ENCODE peak calls at places on chromosomes 13 and 19, in seven cellular contexts. S is NB4, Q is pancreas, N is breast epithelium, K is heart right ventricle, Y is tibial nerve, Z is cardiac muscle cell. W is an unnamed sample.

GRCh38 chr19:5154129-5154798 is 185.4 kb downstream of the KDM4B start:
- DNase-seq in Y (no peak), Z (peak), S (peak), Q (peak), N (no peak), K (peak), W (peak)

GRCh38 chr19:29845576-29846176 is 33.9 kb downstream of the CCNE1 start:
- DNase-seq in Z (peak), N (no peak), K (no peak), S (peak), Q (no peak), Y (no peak), W (peak)

GRCh38 chr13:78610381-78610883 is 7.1 kb upstream of the POU4F1 start:
- DNase-seq in Y (no peak), N (no peak), K (no peak), Z (no peak), Q (no peak), S (no peak), W (peak)

GRCh38 chr19:38270587-38271167 is 6.3 kb downstream of the SPINT2 start:
- DNase-seq in Z (no peak), K (no peak), N (no peak), Q (no peak), Y (no peak), S (no peak), W (no peak)

GRCh38 chr13:40052954-40053353 is 397.5 kb downstream of the COG6 start:
- DNase-seq in Z (no peak), N (no peak), Q (no peak), Y (no peak), S (no peak), K (no peak), W (no peak)

GRCh38 chr19:55255618-55256423 is 3.0 kb downstream of the PPP6R1 start:
- DNase-seq in Z (no peak), S (peak), Q (no peak), K (no peak), Y (no peak), N (no peak), W (peak)

GRCh38 chr19:41870401-41870873 is 6.6 kb upstream of the CD79A start:
- DNase-seq in K (no peak), N (no peak), Y (no peak), S (no peak), Z (no peak), Q (no peak), W (peak)

GRCh38 chr13:31166591-31166990 is 4.9 kb upstream of the HSPH1 start:
- DNase-seq in Y (no peak), N (no peak), Q (no peak), Z (no peak), S (no peak), K (no peak), W (peak)

GRCh38 chr13:24076124-24076523 is 84.4 kb upstream of the SPATA13 start:
- DNase-seq in S (no peak), K (no peak), Z (no peak), Y (no peak), Q (no peak), N (no peak), W (no peak)

GRCh38 chr13:27014406-27015359 is 156.9 kb downstream of the USP12 start:
- DNase-seq in K (no peak), S (no peak), Y (no peak), N (no peak), Q (peak), Z (no peak), W (no peak)

GRCh38 chr19:10812902-10813404 is 23.1 kb downstream of the TMED1 start:
- DNase-seq in Z (no peak), Y (peak), N (no peak), K (no peak), S (peak), Q (no peak), W (peak)

GRCh38 chr13:19181021-19181620 is 503 bp downstream of the TUBA3C start:
- DNase-seq in Y (no peak), S (no peak), Q (no peak), K (no peak), Z (no peak), N (peak), W (no peak)

GRCh38 chr19:821976-822773 is 420 bp upstream of the PLPPR3 start:
- DNase-seq in Y (no peak), K (no peak), S (peak), Z (peak), Q (no peak), N (no peak), W (no peak)

GRCh38 chr19:10286803-10287737 is at the start of gene ICAM4:
- DNase-seq in N (no peak), K (peak), Q (no peak), Y (no peak), S (peak), Z (peak), W (no peak)

GRCh38 chr19:1843646-1844394 is 4.5 kb downstream of the REXO1 start:
- DNase-seq in N (no peak), Z (no peak), Q (no peak), K (no peak), Y (no peak), S (no peak), W (no peak)

GRCh38 chr13:29497137-29497654 is 98.3 kb downstream of the SLC7A1 start:
- DNase-seq in N (no peak), K (peak), Q (no peak), Z (peak), S (no peak), Y (no peak), W (peak)

GRCh38 chr13:93413972-93414717 is 187.5 kb downstream of the GPC6 start:
- DNase-seq in Z (no peak), N (no peak), Q (no peak), Y (no peak), S (no peak), K (no peak), W (peak)

GRCh38 chr19:48136547-48136946 is 25.9 kb upstream of the PLA2G4C start:
- DNase-seq in Q (no peak), N (no peak), Z (no peak), Y (no peak), K (no peak), S (no peak), W (no peak)

GRCh38 chr13:49540552-49540951 is 44.8 kb downstream of the PHF11 start:
- DNase-seq in Q (no peak), N (no peak), K (no peak), S (peak), Y (no peak), Z (no peak), W (peak)

GRCh38 chr13:49503951-49504350 is 8.2 kb downstream of the PHF11 start:
- DNase-seq in S (no peak), Y (no peak), N (no peak), Q (no peak), Z (no peak), K (no peak), W (peak)

GRCh38 chr13:46721054-46721453 is 75.9 kb downstream of the ESD start:
- DNase-seq in Z (peak), K (no peak), S (peak), N (no peak), Q (no peak), Y (peak), W (peak)

GRCh38 chr19:5128251-5128931 is 159.5 kb downstream of the KDM4B start:
- DNase-seq in N (no peak), Z (peak), K (peak), Q (peak), Y (peak), S (no peak), W (peak)

GRCh38 chr13:93784191-93784590 is 557.6 kb downstream of the GPC6 start:
- DNase-seq in Z (no peak), S (no peak), Y (no peak), K (no peak), Q (no peak), N (no peak), W (no peak)

GRCh38 chr13:73952683-73953082 is 181.5 kb downstream of the KLF12 start:
- DNase-seq in Q (no peak), N (no peak), S (no peak), K (no peak), Y (no peak), Z (no peak), W (peak)

DNA sequence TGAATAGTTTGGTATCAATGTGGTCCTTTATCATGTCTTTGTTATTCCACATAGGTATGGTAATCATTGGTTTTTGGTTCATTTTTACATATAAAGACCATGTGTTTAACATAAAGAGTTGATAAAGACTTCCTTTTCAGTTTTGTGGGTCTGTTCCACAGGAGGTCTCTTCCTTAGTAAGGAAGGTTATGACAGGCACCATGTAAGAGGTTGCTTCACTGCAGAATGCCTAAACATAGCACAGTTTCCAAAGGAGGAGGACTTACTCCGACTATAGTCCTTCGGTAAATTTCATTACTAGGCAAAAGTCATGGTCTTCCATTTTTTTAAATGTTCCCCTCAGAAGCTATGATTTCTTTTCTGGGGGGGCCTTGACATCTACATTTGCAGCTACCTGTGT is 27.1 kb upstream of the PCDH17 start:
- DNase-seq in N (no peak), S (no peak), Y (no peak), Z (peak), Q (no peak), K (no peak), W (no peak)
- H3K4me3 ChIP-seq in N (no peak), S (no peak), Y (no peak), Z (no peak), Q (no peak), K (no peak), W (no peak)

DNA sequence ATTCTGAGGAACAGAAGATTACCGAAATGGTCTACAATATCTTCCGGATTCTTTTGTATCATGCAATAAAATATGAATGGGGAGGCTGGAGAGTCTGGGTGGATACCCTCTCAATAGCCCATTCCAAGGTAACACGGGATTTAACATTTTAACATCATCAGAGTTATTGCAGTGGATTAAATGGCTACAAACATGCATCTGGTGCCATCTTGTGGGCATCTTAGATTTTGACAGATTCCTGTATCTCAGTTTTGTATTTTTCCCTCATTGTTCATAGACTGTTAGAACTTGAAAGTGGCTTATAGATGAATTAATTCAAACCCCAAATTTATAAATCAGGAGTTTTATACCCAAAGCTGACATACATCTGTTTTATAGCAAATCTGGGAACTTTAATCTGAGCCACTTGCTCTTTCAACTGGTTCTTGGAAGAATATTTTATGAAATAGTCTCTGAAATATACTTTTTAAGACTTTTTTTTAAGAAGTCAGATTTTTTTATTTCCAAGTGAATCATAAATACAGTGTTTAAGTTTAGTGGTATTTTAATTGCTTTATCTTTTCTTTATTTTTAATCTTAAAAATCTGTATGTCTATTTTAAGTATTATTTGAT is 215.2 kb downstream of the NBEA start:
- DNase-seq in K (no peak), Y (peak), Z (peak), N (no peak), Q (no peak), S (peak), W (peak)
- TF ChIP-seq CTCF in K (peak), Y (peak), Z (peak), N (peak), Q (peak), S (peak), W (peak)

GRCh38 chr13:110216403-110217041 is 90.4 kb downstream of the COL4A1 start:
- DNase-seq in S (no peak), K (no peak), N (no peak), Z (no peak), Y (no peak), Q (no peak), W (peak)
- H3K4me3 ChIP-seq in S (no peak), K (no peak), N (no peak), Z (no peak), Y (no peak), Q (no peak), W (no peak)

GRCh38 chr13:35554972-35555623 is 78.6 kb upstream of the MAB21L1 start:
- DNase-seq in N (no peak), S (no peak), K (no peak), Q (no peak), Y (no peak), Z (no peak), W (peak)
- TF ChIP-seq CTCF in N (no peak), S (no peak), K (no peak), Q (no peak), Y (no peak), Z (no peak), W (no peak)

GRCh38 chr19:52336117-52336811 is at the start of gene ZNF610:
- DNase-seq in K (peak), Z (peak), Y (peak), N (peak), S (peak), Q (peak), W (peak)

GRCh38 chr19:52336976-52337375 is 933 bp downstream of the ZNF610 start:
- DNase-seq in S (peak), K (no peak), Z (no peak), Y (no peak), Q (no peak), N (no peak), W (peak)

GRCh38 chr19:52331757-52332156 is 4.3 kb upstream of the ZNF610 start:
- DNase-seq in K (no peak), N (no peak), Q (no peak), S (no peak), Y (no peak), Z (no peak), W (no peak)

DNA sequence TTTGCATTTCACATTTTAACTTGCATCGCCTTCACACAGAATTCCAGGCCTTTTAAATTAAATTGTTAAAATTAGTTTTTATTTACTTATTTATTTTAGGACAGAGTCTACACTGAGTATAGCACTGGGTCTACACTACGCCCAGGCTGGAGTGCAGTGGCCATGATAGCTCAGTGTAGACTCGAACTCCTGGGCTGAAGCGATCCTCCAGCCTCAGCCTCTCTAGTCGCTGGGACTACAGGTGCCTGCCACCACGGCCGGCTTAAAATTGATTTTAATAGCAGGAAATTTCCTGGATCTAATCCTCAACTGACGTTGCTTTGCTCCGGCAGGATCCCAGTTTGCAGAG is 301 bp upstream of the ZNF610 start:
- DNase-seq in Y (no peak), K (no peak), S (no peak), Z (no peak), N (no peak), Q (no peak), W (no peak)
- H3K4me3 ChIP-seq in Y (peak), K (peak), S (peak), Z (peak), N (peak), Q (peak), W (peak)

DNA sequence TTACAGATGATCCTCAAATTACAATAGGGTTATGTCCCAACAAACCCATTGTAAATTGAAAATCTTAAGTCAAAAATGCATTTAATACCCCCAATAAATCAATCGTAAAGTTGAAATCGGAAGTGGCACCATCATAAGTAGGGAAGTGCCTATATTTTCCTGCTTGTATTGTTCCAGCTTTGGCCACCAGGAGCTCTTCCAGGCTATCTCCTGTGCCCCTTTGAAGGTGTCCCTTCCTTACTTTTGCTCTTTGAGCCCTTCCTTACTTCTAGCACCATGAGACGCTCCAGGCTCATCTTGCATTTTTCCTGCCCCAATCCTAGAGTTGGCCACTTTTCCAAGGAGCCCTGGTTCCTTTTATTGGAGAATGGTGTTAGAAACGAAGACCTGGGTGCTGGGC is 163.0 kb upstream of the TSC22D1 start:
- DNase-seq in Z (no peak), S (no peak), Y (no peak), N (no peak), Q (no peak), K (no peak), W (no peak)
- TF ChIP-seq CTCF in Z (peak), S (no peak), Y (no peak), N (no peak), Q (no peak), K (no peak), W (peak)

GRCh38 chr13:32429406-32429909 is 1.5 kb upstream of the N4BP2L1 start:
- DNase-seq in Q (no peak), K (no peak), N (no peak), S (no peak), Z (no peak), Y (no peak), W (no peak)
- H3K4me3 ChIP-seq in Q (no peak), K (no peak), N (no peak), S (no peak), Z (no peak), Y (no peak), W (no peak)

DNA sequence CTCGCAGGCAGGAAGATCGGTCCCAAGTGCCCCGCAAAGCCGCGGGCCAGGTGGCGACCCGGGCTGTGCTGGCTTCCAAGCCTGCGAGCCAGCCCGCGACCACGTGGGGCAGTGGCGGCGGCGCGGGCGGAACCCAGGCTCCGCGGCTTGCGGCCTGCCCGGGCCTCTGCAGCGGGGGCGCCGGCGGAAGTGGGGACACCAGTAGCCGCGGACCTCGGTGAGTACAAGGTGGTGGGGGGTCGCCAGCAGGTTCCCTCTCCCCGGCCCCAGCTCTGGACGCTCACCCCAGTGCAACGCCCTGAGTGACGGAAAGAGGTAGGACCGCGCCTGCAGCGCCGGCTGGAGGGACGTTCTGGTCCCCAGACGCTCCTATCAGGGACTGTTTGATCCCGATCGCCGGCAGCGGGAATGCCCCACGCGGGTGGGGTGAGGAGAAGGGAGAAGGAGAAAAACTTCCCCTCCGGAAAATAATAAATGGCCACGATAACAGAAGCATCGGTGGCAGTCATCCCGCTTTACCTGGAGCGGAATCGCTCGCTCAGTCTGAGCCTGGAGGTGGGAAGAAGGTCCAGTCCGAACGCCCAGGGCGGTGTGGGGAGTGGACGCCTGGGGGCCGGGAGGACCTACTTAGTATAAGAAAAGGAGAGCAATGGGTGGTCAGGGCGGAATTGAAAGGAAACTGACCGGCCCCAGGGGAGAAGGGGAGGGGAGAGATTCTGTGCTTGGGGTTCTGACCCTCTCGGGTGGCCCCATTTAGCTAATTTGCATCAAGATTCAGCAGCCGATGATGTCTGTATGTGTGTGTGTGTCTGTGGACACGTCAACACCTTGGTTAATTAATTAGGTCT is at the start of gene GEMIN7:
- DNase-seq in S (peak), Q (peak), Y (peak), Z (peak), N (peak), K (peak), W (peak)
- TF ChIP-seq CTCF in S (no peak), Q (no peak), Y (no peak), Z (no peak), N (no peak), K (peak), W (no peak)

GRCh38 chr13:96091164-96091931 is 1.4 kb downstream of the HS6ST3 start:
- DNase-seq in Y (no peak), Z (peak), S (no peak), Q (peak), N (no peak), K (peak), W (no peak)
- H3K4me3 ChIP-seq in Y (no peak), Z (peak), S (no peak), Q (peak), N (peak), K (peak), W (no peak)

GRCh38 chr13:63512095-63512494 is 2096.4 kb upstream of the PCDH20 start:
- DNase-seq in Z (no peak), S (no peak), K (no peak), Y (no peak), Q (no peak), N (no peak), W (no peak)

GRCh38 chr13:63517376-63517775 is 2101.7 kb upstream of the PCDH20 start:
- DNase-seq in Y (no peak), Z (no peak), N (no peak), S (no peak), Q (no peak), K (no peak), W (peak)

DNA sequence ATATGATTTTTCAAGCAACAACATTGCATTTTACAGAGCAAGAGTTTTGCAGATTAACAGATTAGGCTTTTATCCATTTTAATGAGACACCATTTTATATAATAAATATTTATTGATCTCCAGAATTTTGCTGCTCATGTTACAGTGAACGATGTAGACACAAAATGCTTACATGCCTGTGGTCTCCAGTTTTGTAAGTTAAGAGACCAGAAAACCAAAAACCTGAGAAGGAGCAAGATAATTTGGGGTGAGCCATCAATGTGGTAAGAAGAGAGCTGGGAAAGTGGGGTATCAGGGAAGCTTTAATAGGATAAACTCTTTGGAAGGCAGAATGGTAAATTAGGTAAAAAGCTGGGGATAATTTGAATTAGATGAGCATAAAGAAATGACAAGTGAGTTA is 2100.5 kb upstream of the PCDH20 start:
- DNase-seq in Q (no peak), N (no peak), S (no peak), Y (no peak), K (no peak), Z (no peak), W (no peak)
- TF ChIP-seq CTCF in Q (no peak), N (no peak), S (no peak), Y (no peak), K (no peak), Z (no peak), W (no peak)

W was measured in fibroblast of mammary gland.